ENCODE peak calls at places on chromosomes 6 and 20, in six cellular contexts. One of them, this sample, is unnamed.

GRCh38 chr6:13355043-13355945 is 27.0 kb upstream of the TBC1D7 start:
- DNase-seq in Peyer's patch: no peak
- DNase-seq in HCT116: peak
- DNase-seq in right cardiac atrium: no peak
- DNase-seq in CD8-positive, alpha-beta memory T cell: peak
- DNase-seq in globus pallidus: no peak
- DNase-seq in this sample: no peak

GRCh38 chr20:34516874-34517542 is 786 bp downstream of the DYNLRB1 start:
- DNase-seq in right cardiac atrium: peak
- DNase-seq in Peyer's patch: no peak
- DNase-seq in HCT116: no peak
- DNase-seq in CD8-positive, alpha-beta memory T cell: no peak
- DNase-seq in globus pallidus: no peak
- DNase-seq in this sample: no peak

GRCh38 chr20:24227600-24227999 is 239.0 kb upstream of the GGTLC1 start:
- DNase-seq in globus pallidus: no peak
- DNase-seq in right cardiac atrium: no peak
- DNase-seq in CD8-positive, alpha-beta memory T cell: no peak
- DNase-seq in HCT116: no peak
- DNase-seq in Peyer's patch: no peak
- DNase-seq in this sample: no peak

GRCh38 chr6:163405412-163406309 is 8.9 kb upstream of the QKI start:
- DNase-seq in Peyer's patch: no peak
- DNase-seq in CD8-positive, alpha-beta memory T cell: no peak
- DNase-seq in right cardiac atrium: peak
- DNase-seq in HCT116: no peak
- DNase-seq in globus pallidus: peak
- DNase-seq in this sample: no peak

GRCh38 chr6:167497387-167498056 is 172.6 kb downstream of the TTLL2 start:
- DNase-seq in HCT116: no peak
- DNase-seq in Peyer's patch: no peak
- DNase-seq in globus pallidus: no peak
- DNase-seq in right cardiac atrium: no peak
- DNase-seq in CD8-positive, alpha-beta memory T cell: no peak
- DNase-seq in this sample: no peak

GRCh38 chr6:153301602-153302001 is 170.5 kb upstream of the RGS17 start:
- DNase-seq in right cardiac atrium: no peak
- DNase-seq in Peyer's patch: no peak
- DNase-seq in CD8-positive, alpha-beta memory T cell: no peak
- DNase-seq in HCT116: no peak
- DNase-seq in globus pallidus: no peak
- DNase-seq in this sample: no peak

GRCh38 chr20:9989066-9989724 is 45.6 kb upstream of the ANKEF1 start:
- DNase-seq in right cardiac atrium: no peak
- DNase-seq in globus pallidus: peak
- DNase-seq in CD8-positive, alpha-beta memory T cell: no peak
- DNase-seq in HCT116: no peak
- DNase-seq in Peyer's patch: no peak
- DNase-seq in this sample: no peak

GRCh38 chr6:106556368-106556960 is 72.8 kb downstream of the RTN4IP1 start:
- DNase-seq in globus pallidus: peak
- DNase-seq in CD8-positive, alpha-beta memory T cell: no peak
- DNase-seq in right cardiac atrium: no peak
- DNase-seq in Peyer's patch: no peak
- DNase-seq in HCT116: no peak
- DNase-seq in this sample: peak

GRCh38 chr6:132446136-132446535 is 44.9 kb upstream of the MOXD1 start:
- DNase-seq in CD8-positive, alpha-beta memory T cell: no peak
- DNase-seq in right cardiac atrium: no peak
- DNase-seq in HCT116: no peak
- DNase-seq in globus pallidus: no peak
- DNase-seq in Peyer's patch: no peak
- DNase-seq in this sample: no peak

GRCh38 chr6:72649032-72649984 is 27.4 kb downstream of the KCNQ5 start:
- DNase-seq in HCT116: no peak
- DNase-seq in CD8-positive, alpha-beta memory T cell: no peak
- DNase-seq in right cardiac atrium: no peak
- DNase-seq in Peyer's patch: no peak
- DNase-seq in globus pallidus: no peak
- DNase-seq in this sample: no peak

GRCh38 chr20:61559706-61560315 is 307.8 kb downstream of the CDH4 start:
- DNase-seq in globus pallidus: no peak
- DNase-seq in right cardiac atrium: no peak
- DNase-seq in CD8-positive, alpha-beta memory T cell: no peak
- DNase-seq in HCT116: no peak
- DNase-seq in Peyer's patch: no peak
- DNase-seq in this sample: no peak

GRCh38 chr6:106124437-106125423 is 38.6 kb downstream of the PRDM1 start:
- DNase-seq in right cardiac atrium: no peak
- DNase-seq in HCT116: no peak
- DNase-seq in globus pallidus: no peak
- DNase-seq in CD8-positive, alpha-beta memory T cell: no peak
- DNase-seq in Peyer's patch: no peak
- DNase-seq in this sample: no peak

GRCh38 chr20:15673206-15673605 is 900.0 kb downstream of the KIF16B start:
- DNase-seq in Peyer's patch: no peak
- DNase-seq in CD8-positive, alpha-beta memory T cell: no peak
- DNase-seq in globus pallidus: no peak
- DNase-seq in HCT116: no peak
- DNase-seq in right cardiac atrium: no peak
- DNase-seq in this sample: no peak